ENCODE peak calls at places on chromosomes 3 and 15, in five cellular contexts. One of them, this sample, is unnamed.

GRCh38 chr3:170553788-170554620 is 31.9 kb downstream of the SLC7A14 start:
- DNase-seq in A549: no peak
- DNase-seq in fibroblast of the aortic adventitia: peak
- DNase-seq in cardiac fibroblast: peak
- DNase-seq in kidney: no peak
- DNase-seq in this sample: no peak

GRCh38 chr3:128369106-128369708 is 97.5 kb downstream of the DNAJB8 start:
- DNase-seq in fibroblast of the aortic adventitia: no peak
- DNase-seq in A549: no peak
- DNase-seq in kidney: peak
- DNase-seq in cardiac fibroblast: no peak
- DNase-seq in this sample: no peak

GRCh38 chr15:77784361-77785292 is 151.9 kb upstream of the LINGO1 start:
- DNase-seq in cardiac fibroblast: peak
- DNase-seq in A549: peak
- DNase-seq in fibroblast of the aortic adventitia: peak
- DNase-seq in kidney: no peak
- DNase-seq in this sample: peak

GRCh38 chr3:156812521-156813335 is 13.4 kb upstream of the LEKR1 start:
- DNase-seq in kidney: no peak
- DNase-seq in A549: peak
- DNase-seq in fibroblast of the aortic adventitia: no peak
- DNase-seq in cardiac fibroblast: no peak
- DNase-seq in this sample: peak

GRCh38 chr15:88905576-88905975 is 7.6 kb downstream of the MFGE8 start:
- DNase-seq in A549: no peak
- DNase-seq in kidney: no peak
- DNase-seq in fibroblast of the aortic adventitia: no peak
- DNase-seq in cardiac fibroblast: no peak
- DNase-seq in this sample: no peak

GRCh38 chr3:32502089-32502943 is at the start of gene CMTM6:
- DNase-seq in A549: peak
- DNase-seq in fibroblast of the aortic adventitia: peak
- DNase-seq in kidney: peak
- DNase-seq in cardiac fibroblast: peak
- DNase-seq in this sample: peak

GRCh38 chr3:9769426-9770275 is at the start of gene CAMK1:
- DNase-seq in fibroblast of the aortic adventitia: peak
- DNase-seq in kidney: peak
- DNase-seq in A549: peak
- DNase-seq in cardiac fibroblast: peak
- DNase-seq in this sample: peak

GRCh38 chr15:100708916-100709315 is 106.5 kb downstream of the ASB7 start:
- DNase-seq in fibroblast of the aortic adventitia: no peak
- DNase-seq in A549: no peak
- DNase-seq in cardiac fibroblast: no peak
- DNase-seq in kidney: no peak
- DNase-seq in this sample: no peak

GRCh38 chr3:193879099-193879863 is 256.7 kb upstream of the HES1 start:
- DNase-seq in cardiac fibroblast: no peak
- DNase-seq in A549: no peak
- DNase-seq in fibroblast of the aortic adventitia: no peak
- DNase-seq in kidney: no peak
- DNase-seq in this sample: peak

GRCh38 chr3:110261141-110261540 is 810.5 kb upstream of the NECTIN3 start:
- DNase-seq in A549: no peak
- DNase-seq in fibroblast of the aortic adventitia: no peak
- DNase-seq in kidney: no peak
- DNase-seq in cardiac fibroblast: no peak
- DNase-seq in this sample: no peak

GRCh38 chr3:184583345-184584000 is 21.9 kb downstream of the EPHB3 start:
- DNase-seq in cardiac fibroblast: peak
- DNase-seq in fibroblast of the aortic adventitia: peak
- DNase-seq in kidney: no peak
- DNase-seq in A549: no peak
- DNase-seq in this sample: no peak

GRCh38 chr3:108485146-108485545 is 25.2 kb downstream of the MYH15 start:
- DNase-seq in cardiac fibroblast: no peak
- DNase-seq in A549: no peak
- DNase-seq in fibroblast of the aortic adventitia: no peak
- DNase-seq in kidney: no peak
- DNase-seq in this sample: no peak

GRCh38 chr3:151709847-151710246 is 23.9 kb upstream of the AADACL2 start:
- DNase-seq in cardiac fibroblast: no peak
- DNase-seq in fibroblast of the aortic adventitia: peak
- DNase-seq in A549: no peak
- DNase-seq in kidney: no peak
- DNase-seq in this sample: peak

GRCh38 chr3:101466465-101467309 is 46.3 kb downstream of the SENP7 start:
- DNase-seq in kidney: peak
- DNase-seq in cardiac fibroblast: no peak
- DNase-seq in fibroblast of the aortic adventitia: no peak
- DNase-seq in A549: peak
- DNase-seq in this sample: no peak

GRCh38 chr15:35349916-35350315 is 196.0 kb downstream of the DPH6 start:
- DNase-seq in kidney: no peak
- DNase-seq in A549: no peak
- DNase-seq in cardiac fibroblast: no peak
- DNase-seq in fibroblast of the aortic adventitia: no peak
- DNase-seq in this sample: peak

GRCh38 chr3:9121366-9121765 is 128.1 kb downstream of the SRGAP3 start:
- DNase-seq in A549: no peak
- DNase-seq in fibroblast of the aortic adventitia: no peak
- DNase-seq in cardiac fibroblast: no peak
- DNase-seq in kidney: no peak
- DNase-seq in this sample: no peak

GRCh38 chr3:125602752-125603649 is 7.7 kb upstream of the OSBPL11 start:
- DNase-seq in cardiac fibroblast: peak
- DNase-seq in kidney: no peak
- DNase-seq in A549: peak
- DNase-seq in fibroblast of the aortic adventitia: peak
- DNase-seq in this sample: peak

GRCh38 chr15:30073915-30074314 is 8.8 kb upstream of the GOLGA8J start:
- DNase-seq in kidney: no peak
- DNase-seq in cardiac fibroblast: no peak
- DNase-seq in fibroblast of the aortic adventitia: no peak
- DNase-seq in A549: no peak
- DNase-seq in this sample: peak

GRCh38 chr3:115713247-115713646 is 89.9 kb downstream of the GAP43 start:
- DNase-seq in fibroblast of the aortic adventitia: peak
- DNase-seq in kidney: no peak
- DNase-seq in A549: no peak
- DNase-seq in cardiac fibroblast: peak
- DNase-seq in this sample: no peak

GRCh38 chr3:55013145-55013544 is 85.3 kb upstream of the LRTM1 start:
- DNase-seq in kidney: no peak
- DNase-seq in fibroblast of the aortic adventitia: peak
- DNase-seq in A549: peak
- DNase-seq in cardiac fibroblast: peak
- DNase-seq in this sample: no peak

GRCh38 chr3:60841355-60841754 is 409.9 kb downstream of the FHIT start:
- DNase-seq in A549: peak
- DNase-seq in kidney: no peak
- DNase-seq in fibroblast of the aortic adventitia: peak
- DNase-seq in cardiac fibroblast: peak
- DNase-seq in this sample: no peak

GRCh38 chr3:149291178-149291577 is 42.3 kb downstream of the TM4SF18 start:
- DNase-seq in cardiac fibroblast: no peak
- DNase-seq in A549: peak
- DNase-seq in kidney: no peak
- DNase-seq in fibroblast of the aortic adventitia: no peak
- DNase-seq in this sample: peak

GRCh38 chr3:152488449-152488848 is 219.7 kb downstream of the MBNL1 start:
- DNase-seq in cardiac fibroblast: no peak
- DNase-seq in kidney: no peak
- DNase-seq in fibroblast of the aortic adventitia: no peak
- DNase-seq in A549: no peak
- DNase-seq in this sample: no peak

GRCh38 chr15:61084944-61085367 is 144.1 kb downstream of the RORA start:
- DNase-seq in A549: no peak
- DNase-seq in kidney: no peak
- DNase-seq in fibroblast of the aortic adventitia: no peak
- DNase-seq in cardiac fibroblast: peak
- DNase-seq in this sample: no peak

GRCh38 chr3:38829404-38829803 is 13.4 kb upstream of the SCN10A start:
- DNase-seq in fibroblast of the aortic adventitia: peak
- DNase-seq in A549: peak
- DNase-seq in kidney: no peak
- DNase-seq in cardiac fibroblast: peak
- DNase-seq in this sample: peak

GRCh38 chr3:167406876-167407492 is 26.9 kb upstream of the ZBBX start:
- DNase-seq in kidney: no peak
- DNase-seq in fibroblast of the aortic adventitia: peak
- DNase-seq in cardiac fibroblast: peak
- DNase-seq in A549: peak
- DNase-seq in this sample: peak

GRCh38 chr3:170331143-170331542 is 26.4 kb upstream of the SKIL start:
- DNase-seq in cardiac fibroblast: no peak
- DNase-seq in kidney: no peak
- DNase-seq in fibroblast of the aortic adventitia: peak
- DNase-seq in A549: peak
- DNase-seq in this sample: no peak

GRCh38 chr3:160564205-160564922 is 1.0 kb downstream of the KPNA4 start:
- DNase-seq in kidney: peak
- DNase-seq in A549: peak
- DNase-seq in fibroblast of the aortic adventitia: no peak
- DNase-seq in cardiac fibroblast: no peak
- DNase-seq in this sample: no peak

GRCh38 chr3:126419151-126419703 is 24.5 kb downstream of the CFAP100 start:
- DNase-seq in A549: no peak
- DNase-seq in fibroblast of the aortic adventitia: no peak
- DNase-seq in cardiac fibroblast: no peak
- DNase-seq in kidney: no peak
- DNase-seq in this sample: no peak

GRCh38 chr3:42906085-42906904 is at the start of gene ZNF662:
- DNase-seq in A549: no peak
- DNase-seq in fibroblast of the aortic adventitia: no peak
- DNase-seq in cardiac fibroblast: peak
- DNase-seq in kidney: peak
- DNase-seq in this sample: peak
- H3K4me3 ChIP-seq in A549: no peak
- H3K4me3 ChIP-seq in fibroblast of the aortic adventitia: peak
- H3K4me3 ChIP-seq in cardiac fibroblast: peak
- H3K4me3 ChIP-seq in kidney: peak
- H3K4me3 ChIP-seq in this sample: peak

GRCh38 chr3:30630238-30631030 is 24.0 kb downstream of the TGFBR2 start:
- DNase-seq in A549: no peak
- DNase-seq in kidney: no peak
- DNase-seq in cardiac fibroblast: no peak
- DNase-seq in fibroblast of the aortic adventitia: peak
- DNase-seq in this sample: no peak
- H3K4me3 ChIP-seq in A549: no peak
- H3K4me3 ChIP-seq in kidney: no peak
- H3K4me3 ChIP-seq in cardiac fibroblast: no peak
- H3K4me3 ChIP-seq in fibroblast of the aortic adventitia: no peak
- H3K4me3 ChIP-seq in this sample: no peak

DNA sequence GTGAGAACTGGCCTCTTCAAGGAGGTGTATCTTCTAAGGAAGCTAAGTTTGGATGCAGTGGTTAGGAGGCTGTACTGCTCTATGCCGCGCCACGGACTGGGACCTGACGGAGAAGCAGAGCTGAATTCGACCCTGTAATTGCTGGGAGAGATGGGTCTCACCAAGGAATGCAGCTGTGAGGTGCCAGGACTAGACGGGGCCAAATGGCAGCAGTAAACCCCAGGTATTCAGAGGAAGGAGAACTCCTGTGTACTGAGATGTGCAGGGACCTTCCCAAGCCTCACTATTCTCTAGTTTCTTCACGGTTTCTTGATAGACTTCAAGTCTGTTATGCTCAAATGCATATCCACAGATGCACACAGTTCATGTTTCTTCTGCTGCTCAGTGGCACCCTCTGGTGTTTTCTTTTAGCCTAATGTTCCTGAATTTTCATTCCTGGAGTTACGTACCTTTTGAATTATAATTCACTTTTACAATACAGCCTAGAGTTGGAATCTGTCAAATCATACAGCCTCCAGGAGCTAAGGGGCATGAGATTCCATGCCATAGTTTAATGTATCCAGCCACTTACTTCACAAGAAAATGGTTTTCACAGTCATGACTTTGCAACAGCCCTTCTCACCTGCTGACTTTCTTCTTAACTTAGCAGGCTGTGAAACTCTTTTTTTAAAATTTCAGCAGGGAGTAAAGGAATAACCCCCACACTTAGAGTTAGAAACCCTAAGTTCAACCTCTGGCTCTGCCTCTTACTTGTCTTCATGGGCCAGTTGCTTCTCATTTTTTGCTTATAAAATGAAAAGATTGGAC is 61.8 kb downstream of the GLDN start:
- DNase-seq in cardiac fibroblast: peak
- DNase-seq in A549: peak
- DNase-seq in kidney: no peak
- DNase-seq in fibroblast of the aortic adventitia: peak
- DNase-seq in this sample: peak
- H3K4me3 ChIP-seq in cardiac fibroblast: no peak
- H3K4me3 ChIP-seq in A549: no peak
- H3K4me3 ChIP-seq in kidney: no peak
- H3K4me3 ChIP-seq in fibroblast of the aortic adventitia: no peak
- H3K4me3 ChIP-seq in this sample: no peak

DNA sequence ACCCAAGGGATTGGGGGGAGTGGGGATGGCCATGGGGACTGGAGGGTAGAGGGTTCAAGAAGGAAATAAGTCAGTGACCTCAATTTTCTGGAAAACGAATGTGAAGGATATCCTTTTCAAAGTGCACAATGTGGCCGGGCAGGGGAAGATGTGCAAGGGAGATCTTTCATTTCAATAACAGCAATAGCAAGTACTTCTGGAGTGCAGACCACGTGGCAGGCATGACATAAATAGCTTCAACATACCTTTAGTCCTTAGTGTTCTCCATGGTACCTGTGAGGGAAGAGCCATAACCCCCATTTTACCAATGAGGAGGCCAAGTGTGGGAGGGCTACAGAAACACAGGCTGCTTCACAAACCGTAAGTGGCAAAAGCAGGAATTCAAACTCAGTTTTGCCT is 138.7 kb downstream of the FOXP1 start:
- DNase-seq in A549: no peak
- DNase-seq in kidney: no peak
- DNase-seq in fibroblast of the aortic adventitia: no peak
- DNase-seq in cardiac fibroblast: no peak
- DNase-seq in this sample: no peak
- H3K4me3 ChIP-seq in A549: no peak
- H3K4me3 ChIP-seq in kidney: no peak
- H3K4me3 ChIP-seq in fibroblast of the aortic adventitia: no peak
- H3K4me3 ChIP-seq in cardiac fibroblast: no peak
- H3K4me3 ChIP-seq in this sample: no peak

GRCh38 chr3:69231929-69232437 is 109.6 kb upstream of the LMOD3 start:
- DNase-seq in A549: peak
- DNase-seq in cardiac fibroblast: peak
- DNase-seq in fibroblast of the aortic adventitia: peak
- DNase-seq in kidney: peak
- DNase-seq in this sample: peak
- H3K4me3 ChIP-seq in A549: no peak
- H3K4me3 ChIP-seq in cardiac fibroblast: no peak
- H3K4me3 ChIP-seq in fibroblast of the aortic adventitia: no peak
- H3K4me3 ChIP-seq in kidney: no peak
- H3K4me3 ChIP-seq in this sample: no peak

This sample was measured in epithelial cell of esophagus.